ENCODE peak calls at places on chromosomes 13 and 19, in four cellular contexts. J, U, I and T are unnamed samples.

GRCh38 chr13:60990032-60990733 is 425.5 kb downstream of the PCDH20 start:
- DNase-seq in J (no peak), U (peak), I (no peak), T (no peak)

GRCh38 chr19:2574971-2575630 is 99.2 kb downstream of the GADD45B start:
- DNase-seq in J (no peak), U (no peak), I (no peak), T (no peak)

GRCh38 chr19:45676851-45677263 is 8.8 kb downstream of the GIPR start:
- DNase-seq in J (no peak), U (peak), I (no peak), T (peak)

GRCh38 chr19:18856385-18857126 is 24.8 kb downstream of the UPF1 start:
- DNase-seq in J (no peak), U (no peak), I (no peak), T (no peak)

GRCh38 chr13:51355217-51355616 is 15.7 kb downstream of the SERPINE3 start:
- DNase-seq in J (no peak), U (no peak), I (no peak), T (no peak)

GRCh38 chr13:99990045-99990977 is 8.7 kb downstream of the ZIC2 start:
- DNase-seq in J (no peak), U (no peak), I (no peak), T (no peak)

GRCh38 chr13:84446972-84447700 is 564.9 kb upstream of the SLITRK1 start:
- DNase-seq in J (no peak), U (no peak), I (no peak), T (no peak)

GRCh38 chr13:20851844-20852402 is 50.6 kb downstream of the XPO4 start:
- DNase-seq in J (no peak), U (no peak), I (no peak), T (no peak)

GRCh38 chr13:102127153-102127552 is 274.7 kb downstream of the FGF14 start:
- DNase-seq in J (no peak), U (no peak), I (no peak), T (no peak)

GRCh38 chr13:23432589-23432988 is 913 bp downstream of the SACS start:
- DNase-seq in J (no peak), U (no peak), I (no peak), T (no peak)

GRCh38 chr19:3125900-3126524 is 9.8 kb upstream of the GNA15 start:
- DNase-seq in J (peak), U (peak), I (peak), T (peak)

GRCh38 chr13:46622918-46623256 is 69.9 kb downstream of the LRCH1 start:
- DNase-seq in J (no peak), U (peak), I (peak), T (no peak)

GRCh38 chr19:41868120-41868988 is 8.3 kb downstream of the RPS19 start:
- DNase-seq in J (no peak), U (no peak), I (no peak), T (no peak)

GRCh38 chr13:44620057-44620456 is 43.9 kb upstream of the TSC22D1 start:
- DNase-seq in J (no peak), U (no peak), I (no peak), T (no peak)

GRCh38 chr13:21058361-21058760 is 3.0 kb downstream of the LATS2 start:
- DNase-seq in J (no peak), U (no peak), I (no peak), T (peak)

GRCh38 chr19:56141416-56141992 is 417 bp downstream of the ZNF444 start:
- DNase-seq in J (peak), U (no peak), I (no peak), T (no peak)

GRCh38 chr13:51729853-51730553 is 74.0 kb downstream of the DHRS12 start:
- DNase-seq in J (no peak), U (peak), I (peak), T (peak)

GRCh38 chr13:67146523-67147130 is 83.5 kb downstream of the PCDH9 start:
- DNase-seq in J (no peak), U (no peak), I (no peak), T (no peak)

GRCh38 chr13:28792992-28793391 is 27.1 kb upstream of the MTUS2 start:
- DNase-seq in J (no peak), U (no peak), I (no peak), T (no peak)

GRCh38 chr19:5880604-5881078 is 10.3 kb upstream of the FUT5 start:
- DNase-seq in J (no peak), U (peak), I (peak), T (no peak)